ENCODE peak calls at places on chromosomes 16 and 17, in ten cellular contexts. Y is stomach, Q is sigmoid colon, M is transverse colon, S is suprapubic skin, A is ovary, C is A549, O is tibial nerve, V is H1, K is upper lobe of left lung. H is an unnamed sample.

GRCh38 chr17:48024149-48025039 is 13.2 kb downstream of the COPZ2 start:
- DNase-seq in S (peak), O (peak), M (peak), V (no peak), Q (peak), A (no peak), C (peak), Y (peak), K (peak), H (no peak)

GRCh38 chr17:45052052-45052772 is 780 bp upstream of the DCAKD start:
- DNase-seq in O (peak), S (peak), Q (peak), M (peak), V (no peak), A (peak), K (peak), Y (peak), C (no peak), H (no peak)

GRCh38 chr17:4587803-4588202 is 3.5 kb downstream of the SMTNL2 start:
- DNase-seq in Y (no peak), M (no peak), O (no peak), C (no peak), S (no peak), Q (no peak), K (no peak), V (no peak), A (no peak), H (no peak)

GRCh38 chr17:77116371-77116860 is 24.4 kb upstream of the SEC14L1 start:
- DNase-seq in S (no peak), V (no peak), M (no peak), Y (peak), A (no peak), C (no peak), O (no peak), Q (no peak), K (no peak), H (no peak)

GRCh38 chr16:85310868-85311585 is 198.8 kb upstream of the CIBAR2 start:
- DNase-seq in Y (no peak), S (no peak), A (no peak), M (no peak), C (no peak), Q (no peak), V (no peak), K (no peak), O (no peak), H (no peak)

GRCh38 chr17:49230636-49231562 is at the start of gene PHOSPHO1:
- DNase-seq in A (peak), O (peak), Q (peak), M (peak), V (peak), C (peak), K (peak), S (peak), Y (peak), H (no peak)

GRCh38 chr16:70331588-70332358 is 14.9 kb upstream of the DDX19A start:
- DNase-seq in V (no peak), Q (no peak), A (no peak), Y (no peak), C (no peak), O (peak), M (no peak), S (no peak), K (no peak), H (no peak)

GRCh38 chr16:73216932-73217331 is 169.0 kb upstream of the ZFHX3 start:
- DNase-seq in C (no peak), V (no peak), K (no peak), M (no peak), Q (no peak), Y (no peak), A (no peak), O (no peak), S (no peak), H (no peak)

GRCh38 chr17:80789356-80789902 is 202.2 kb upstream of the CHMP6 start:
- DNase-seq in K (no peak), Y (no peak), A (peak), V (no peak), C (peak), M (no peak), Q (peak), S (peak), O (peak), H (no peak)

GRCh38 chr16:84839956-84840355 is 20.2 kb downstream of the CRISPLD2 start:
- DNase-seq in S (no peak), Y (no peak), C (peak), K (no peak), O (no peak), A (no peak), Q (no peak), M (no peak), V (no peak), H (no peak)

GRCh38 chr17:16444258-16444886 is 29.0 kb downstream of the TRPV2 start:
- DNase-seq in K (no peak), M (no peak), Q (no peak), O (no peak), C (no peak), Y (peak), V (no peak), S (no peak), A (no peak), H (no peak)

GRCh38 chr17:74772071-74772470 is 4.1 kb downstream of the NAT9 start:
- DNase-seq in M (no peak), S (no peak), K (no peak), A (no peak), C (no peak), V (no peak), Y (no peak), Q (no peak), O (no peak), H (no peak)

GRCh38 chr17:44820631-44821196 is 9.4 kb downstream of the GJC1 start:
- DNase-seq in Y (no peak), V (no peak), M (no peak), A (no peak), O (no peak), Q (peak), S (no peak), K (no peak), C (peak), H (no peak)

GRCh38 chr16:47470810-47471209 is 9.7 kb downstream of the PHKB start:
- DNase-seq in K (no peak), S (no peak), C (no peak), A (no peak), M (no peak), O (no peak), V (no peak), Y (no peak), Q (no peak), H (no peak)

GRCh38 chr17:7632492-7632894 is 2.6 kb downstream of the SHBG start:
- DNase-seq in V (peak), Q (no peak), C (peak), S (no peak), Y (peak), M (peak), O (no peak), A (no peak), K (peak), H (no peak)

GRCh38 chr16:17828012-17828411 is 357.3 kb upstream of the XYLT1 start:
- DNase-seq in M (no peak), O (no peak), Q (no peak), C (no peak), A (no peak), Y (no peak), V (no peak), K (no peak), S (no peak), H (no peak)

DNA sequence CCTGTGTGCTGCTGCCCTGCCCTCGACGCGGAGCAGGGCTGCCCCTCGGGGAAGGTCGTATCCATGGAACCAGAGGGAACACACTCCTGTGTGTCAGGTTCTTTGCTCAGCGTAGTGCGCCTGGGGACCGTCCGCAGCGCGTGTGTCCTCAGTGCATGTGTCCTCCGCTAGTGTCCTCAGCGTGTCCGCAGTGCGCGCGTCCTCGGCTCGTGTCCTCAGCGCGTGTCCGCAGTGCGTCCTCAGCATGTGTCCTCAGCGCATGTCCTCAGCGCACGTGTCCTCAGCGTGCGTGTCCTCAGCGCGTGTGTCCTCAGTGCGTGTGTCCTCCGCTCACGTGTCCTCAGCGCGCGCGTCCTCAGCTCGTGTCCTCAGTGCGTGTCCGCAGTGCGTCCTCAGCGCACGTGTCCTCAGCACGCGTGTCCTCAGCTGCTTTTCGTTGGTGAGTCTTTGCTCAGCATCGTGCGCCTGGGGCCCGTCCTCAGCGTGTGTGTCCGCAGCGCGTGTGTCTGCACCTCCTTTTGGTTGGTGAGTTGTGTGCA is 59.2 kb upstream of the ZNF750 start:
- DNase-seq in S (no peak), A (no peak), O (no peak), V (no peak), K (no peak), Q (no peak), M (no peak), Y (no peak), C (no peak), H (no peak)
- TF ChIP-seq EP300 in S (no peak), A (no peak), O (no peak), V (no peak), K (no peak), Q (no peak), M (no peak), Y (no peak), C (no peak), H (no peak)

GRCh38 chr17:507441-507840 is 154.8 kb upstream of the RPH3AL start:
- DNase-seq in Y (no peak), A (no peak), C (no peak), Q (no peak), S (no peak), V (no peak), M (no peak), O (no peak), K (no peak), H (no peak)

GRCh38 chr17:499836-500543 is 147.4 kb upstream of the RPH3AL start:
- DNase-seq in S (no peak), C (no peak), Q (no peak), Y (peak), M (no peak), A (no peak), K (peak), V (no peak), O (no peak), H (no peak)

GRCh38 chr17:497587-498034 is 145.0 kb upstream of the RPH3AL start:
- DNase-seq in C (no peak), K (no peak), O (no peak), V (no peak), Q (no peak), A (no peak), Y (no peak), S (no peak), M (no peak), H (no peak)

GRCh38 chr17:509316-509715 is 156.7 kb upstream of the RPH3AL start:
- DNase-seq in C (no peak), O (no peak), A (no peak), V (no peak), S (no peak), Q (no peak), K (no peak), M (no peak), Y (no peak), H (no peak)

GRCh38 chr17:503449-503700 is 150.8 kb upstream of the RPH3AL start:
- DNase-seq in A (no peak), V (no peak), C (no peak), S (no peak), M (no peak), K (no peak), O (no peak), Y (no peak), Q (no peak), H (no peak)
- TF ChIP-seq EP300 in A (no peak), V (no peak), C (no peak), S (no peak), M (no peak), K (no peak), O (no peak), Y (no peak), Q (no peak), H (no peak)

GRCh38 chr16:89651584-89651983 is 5.9 kb downstream of the CHMP1A start:
- DNase-seq in C (no peak), Y (no peak), K (no peak), O (no peak), S (no peak), V (no peak), A (no peak), M (no peak), Q (no peak), H (no peak)
- TF ChIP-seq EP300 in C (no peak), Y (no peak), K (no peak), O (no peak), S (no peak), V (no peak), A (no peak), M (no peak), Q (no peak), H (no peak)

GRCh38 chr17:72118588-72119279 is 2.1 kb upstream of the SOX9 start:
- DNase-seq in M (peak), K (peak), C (peak), Y (peak), A (no peak), S (no peak), V (no peak), Q (peak), O (peak), H (no peak)
- TF ChIP-seq EP300 in M (no peak), K (no peak), C (no peak), Y (no peak), A (no peak), S (no peak), V (no peak), Q (no peak), O (no peak), H (no peak)

H was measured in esophagus muscularis mucosa.